ENCODE peak calls at places on chromosomes 11 and 22, in seven cellular contexts. One of them, this sample, is unnamed.
A peak's percentile ranks its signal among the peaks of the same experiment; 100 is the strongest.

GRCh38 chr22:41927813-41928212 is 1.2 kb upstream of the TNFRSF13C start:
- DNase-seq in lung microvascular endothelial cell: no peak
- DNase-seq in GDM1: no peak
- DNase-seq in psoas muscle: no peak
- DNase-seq in AG09319: no peak
- DNase-seq in astrocyte of the spinal cord: no peak
- DNase-seq in stimulated activated naive CD4-positive, alpha-beta T cell: no peak
- DNase-seq in this sample: no peak

GRCh38 chr11:109641549-109641948 is 219.6 kb downstream of the C11orf87 start:
- DNase-seq in lung microvascular endothelial cell: peak; percentile 10
- DNase-seq in GDM1: no peak
- DNase-seq in psoas muscle: no peak
- DNase-seq in AG09319: no peak
- DNase-seq in astrocyte of the spinal cord: peak; percentile 49
- DNase-seq in stimulated activated naive CD4-positive, alpha-beta T cell: no peak
- DNase-seq in this sample: no peak

GRCh38 chr11:69155302-69156198 is at the start of gene SMIM38:
- DNase-seq in lung microvascular endothelial cell: no peak
- DNase-seq in GDM1: no peak
- DNase-seq in psoas muscle: no peak
- DNase-seq in AG09319: no peak
- DNase-seq in astrocyte of the spinal cord: no peak
- DNase-seq in stimulated activated naive CD4-positive, alpha-beta T cell: no peak
- DNase-seq in this sample: no peak

GRCh38 chr22:30183861-30184278 is 62.7 kb downstream of the LIF start:
- DNase-seq in lung microvascular endothelial cell: no peak
- DNase-seq in GDM1: no peak
- DNase-seq in psoas muscle: no peak
- DNase-seq in AG09319: no peak
- DNase-seq in astrocyte of the spinal cord: peak; percentile 42
- DNase-seq in stimulated activated naive CD4-positive, alpha-beta T cell: no peak
- DNase-seq in this sample: no peak

GRCh38 chr11:57972013-57972367 is 51.7 kb upstream of the OR9Q1 start:
- DNase-seq in lung microvascular endothelial cell: no peak
- DNase-seq in GDM1: no peak
- DNase-seq in psoas muscle: no peak
- DNase-seq in AG09319: no peak
- DNase-seq in astrocyte of the spinal cord: no peak
- DNase-seq in stimulated activated naive CD4-positive, alpha-beta T cell: no peak
- DNase-seq in this sample: no peak

GRCh38 chr22:46537221-46537945 is at the start of gene CELSR1:
- DNase-seq in lung microvascular endothelial cell: peak; percentile 81
- DNase-seq in GDM1: no peak
- DNase-seq in psoas muscle: no peak
- DNase-seq in AG09319: no peak
- DNase-seq in astrocyte of the spinal cord: no peak
- DNase-seq in stimulated activated naive CD4-positive, alpha-beta T cell: no peak
- DNase-seq in this sample: no peak

GRCh38 chr11:65181569-65182257 is at the start of gene CAPN1:
- DNase-seq in lung microvascular endothelial cell: peak; percentile 57
- DNase-seq in GDM1: peak; percentile 74
- DNase-seq in psoas muscle: peak; percentile 87
- DNase-seq in AG09319: peak; percentile 75
- DNase-seq in astrocyte of the spinal cord: peak; percentile 85
- DNase-seq in stimulated activated naive CD4-positive, alpha-beta T cell: peak; percentile 54
- DNase-seq in this sample: peak; percentile 61

GRCh38 chr22:49691256-49691655 is 136.4 kb downstream of the BRD1 start:
- DNase-seq in lung microvascular endothelial cell: no peak
- DNase-seq in GDM1: no peak
- DNase-seq in psoas muscle: no peak
- DNase-seq in AG09319: no peak
- DNase-seq in astrocyte of the spinal cord: no peak
- DNase-seq in stimulated activated naive CD4-positive, alpha-beta T cell: no peak
- DNase-seq in this sample: no peak

GRCh38 chr11:8227156-8228152 is 36.2 kb downstream of the LMO1 start:
- DNase-seq in lung microvascular endothelial cell: no peak
- DNase-seq in GDM1: no peak
- DNase-seq in psoas muscle: no peak
- DNase-seq in AG09319: no peak
- DNase-seq in astrocyte of the spinal cord: no peak
- DNase-seq in stimulated activated naive CD4-positive, alpha-beta T cell: no peak
- DNase-seq in this sample: peak; percentile 67

This sample was measured in kidney epithelial cell.